ENCODE peak calls at places on chromosome 4, in ten cellular contexts. Q is COLO829; T is stimulated activated CD4-positive, alpha-beta T cell treated with anti-CD3 and anti-CD28 coated beads, Interleukin-4, amount 100 ng/mL, for 24 hours; O is AG20443; Y is Karpas-422; K is T-cell; V is activated T-helper 1 cell treated with anti-CD3 and anti-CD28 coated beads, Interleukin-2, amount 50 U/mL, for 16 hours; W is fibroblast of mammary gland; C is amniotic epithelial cell; P is left cardiac atrium. E is an unnamed sample.

GRCh38 chr4:16785800-16786527 is 112.5 kb downstream of the LDB2 start:
- DNase-seq in Q (no peak), T (no peak), O (peak; percentile 24), Y (no peak), K (no peak), V (no peak), W (no peak), C (peak; percentile 53), P (no peak), E (no peak)

GRCh38 chr4:2252530-2252924 is 9.4 kb downstream of the MXD4 start:
- DNase-seq in Q (no peak), T (no peak), O (no peak), Y (no peak), K (no peak), V (no peak), W (no peak), C (no peak), P (no peak), E (no peak)

GRCh38 chr4:24741915-24742314 is 53.5 kb upstream of the SOD3 start:
- DNase-seq in Q (no peak), T (no peak), O (no peak), Y (no peak), K (no peak), V (no peak), W (no peak), C (no peak), P (no peak), E (no peak)

GRCh38 chr4:47213971-47214370 is 182.6 kb downstream of the GABRB1 start:
- DNase-seq in Q (peak; percentile 57), T (no peak), O (peak; percentile 28), Y (no peak), K (no peak), V (no peak), W (peak; percentile 93), C (peak; percentile 100), P (no peak), E (no peak)

GRCh38 chr4:52838729-52839722 is 23.1 kb upstream of the RASL11B start:
- DNase-seq in Q (no peak), T (no peak), O (no peak), Y (no peak), K (no peak), V (no peak), W (no peak), C (no peak), P (no peak), E (no peak)

GRCh38 chr4:51862199-51862598 is 19.2 kb downstream of the DCUN1D4 start:
- DNase-seq in Q (no peak), T (no peak), O (no peak), Y (no peak), K (no peak), V (no peak), W (no peak), C (no peak), P (no peak), E (no peak)

GRCh38 chr4:138611721-138612120 is 369.6 kb upstream of the SLC7A11 start:
- DNase-seq in Q (no peak), T (no peak), O (no peak), Y (no peak), K (no peak), V (no peak), W (no peak), C (peak; percentile 9), P (no peak), E (no peak)

GRCh38 chr4:28073860-28074555 is 1213.4 kb downstream of the STIM2 start:
- DNase-seq in Q (peak; percentile 34), T (no peak), O (no peak), Y (no peak), K (no peak), V (no peak), W (no peak), C (no peak), P (no peak), E (no peak)

GRCh38 chr4:15677507-15677988 is 4.1 kb upstream of the FAM200B start:
- DNase-seq in Q (no peak), T (no peak), O (no peak), Y (no peak), K (no peak), V (no peak), W (peak; percentile 64), C (peak; percentile 78), P (no peak), E (no peak)

GRCh38 chr4:7358100-7358735 is 76.5 kb downstream of the PSAPL1 start:
- DNase-seq in Q (peak; percentile 8), T (no peak), O (peak; percentile 89), Y (no peak), K (no peak), V (no peak), W (peak; percentile 92), C (peak; percentile 60), P (peak; percentile 59), E (no peak)